ENCODE peak calls at places on chromosomes 12 and 14, in ten cellular contexts. L, Y, U, C, E, I, F, P, T and R are unnamed samples.
A peak's percentile ranks its signal among the peaks of the same experiment; 100 is the strongest.

GRCh38 chr14:105882626-105883025 is 356.2 kb downstream of the TMEM121 start:
- DNase-seq in L (no peak), Y (no peak), U (no peak), C (no peak), E (no peak), I (no peak), F (no peak), P (no peak), T (peak; percentile 13), R (no peak)

GRCh38 chr12:28219827-28220226 is 29.6 kb downstream of the CCDC91 start:
- DNase-seq in L (no peak), Y (no peak), U (no peak), C (no peak), E (no peak), I (no peak), F (no peak), P (no peak), T (no peak), R (no peak)

GRCh38 chr14:20516921-20517320 is 11.6 kb downstream of the RNASE10 start:
- DNase-seq in L (no peak), Y (no peak), U (no peak), C (no peak), E (no peak), I (peak; percentile 75), F (no peak), P (no peak), T (no peak), R (peak; percentile 31)

GRCh38 chr14:104545151-104545931 is 34.2 kb upstream of the C14orf180 start:
- DNase-seq in L (no peak), Y (peak; percentile 11), U (no peak), C (peak; percentile 38), E (no peak), I (no peak), F (no peak), P (no peak), T (no peak), R (no peak)

GRCh38 chr12:57063991-57064725 is 14.2 kb upstream of the MYO1A start:
- DNase-seq in L (peak; percentile 44), Y (no peak), U (peak; percentile 51), C (no peak), E (no peak), I (peak; percentile 17), F (no peak), P (no peak), T (no peak), R (no peak)

GRCh38 chr14:53043107-53043704 is 92.4 kb upstream of the FERMT2 start:
- DNase-seq in L (no peak), Y (no peak), U (no peak), C (no peak), E (no peak), I (peak; percentile 80), F (no peak), P (no peak), T (no peak), R (no peak)

GRCh38 chr12:129531004-129531403 is 372.8 kb downstream of the TMEM132D start:
- DNase-seq in L (no peak), Y (no peak), U (no peak), C (no peak), E (peak; percentile 8), I (peak; percentile 4), F (no peak), P (no peak), T (no peak), R (peak; percentile 86)

GRCh38 chr14:50714452-50715073 is 46.5 kb upstream of the SAV1 start:
- DNase-seq in L (no peak), Y (no peak), U (no peak), C (no peak), E (peak; percentile 61), I (peak; percentile 63), F (no peak), P (peak; percentile 66), T (no peak), R (peak; percentile 26)

GRCh38 chr12:6928703-6929407 is 1.1 kb downstream of the ATN1 start:
- DNase-seq in L (no peak), Y (no peak), U (no peak), C (no peak), E (no peak), I (no peak), F (no peak), P (no peak), T (no peak), R (no peak)

GRCh38 chr12:112450725-112451124 is 32.0 kb downstream of the PTPN11 start:
- DNase-seq in L (no peak), Y (no peak), U (no peak), C (no peak), E (no peak), I (no peak), F (no peak), P (no peak), T (no peak), R (no peak)

GRCh38 chr12:101051151-101051550 is 158.9 kb downstream of the SLC5A8 start:
- DNase-seq in L (no peak), Y (no peak), U (no peak), C (no peak), E (no peak), I (no peak), F (no peak), P (no peak), T (no peak), R (no peak)

GRCh38 chr12:96233941-96234461 is 39.8 kb downstream of the ELK3 start:
- DNase-seq in L (no peak), Y (peak; percentile 55), U (no peak), C (peak; percentile 73), E (no peak), I (peak; percentile 45), F (no peak), P (no peak), T (peak; percentile 72), R (peak; percentile 95)

GRCh38 chr12:104578453-104578852 is 121.7 kb downstream of the CHST11 start:
- DNase-seq in L (no peak), Y (no peak), U (no peak), C (no peak), E (no peak), I (peak; percentile 89), F (no peak), P (no peak), T (no peak), R (peak; percentile 64)

GRCh38 chr14:50334211-50334610 is 22.1 kb downstream of the DMAC2L start:
- DNase-seq in L (no peak), Y (no peak), U (no peak), C (no peak), E (peak; percentile 17), I (no peak), F (no peak), P (no peak), T (no peak), R (no peak)

GRCh38 chr12:43749016-43749415 is 9.6 kb downstream of the PUS7L start:
- DNase-seq in L (no peak), Y (no peak), U (no peak), C (no peak), E (no peak), I (peak; percentile 76), F (no peak), P (no peak), T (no peak), R (no peak)

GRCh38 chr12:5230861-5231260 is 187.2 kb downstream of the KCNA5 start:
- DNase-seq in L (no peak), Y (no peak), U (no peak), C (no peak), E (no peak), I (no peak), F (no peak), P (no peak), T (no peak), R (no peak)

GRCh38 chr12:115354476-115354890 is 670.5 kb upstream of the TBX3 start:
- DNase-seq in L (no peak), Y (no peak), U (no peak), C (no peak), E (no peak), I (no peak), F (no peak), P (no peak), T (no peak), R (no peak)

GRCh38 chr14:75662966-75663365 is 1.9 kb downstream of the TTLL5 start:
- DNase-seq in L (no peak), Y (no peak), U (no peak), C (no peak), E (no peak), I (no peak), F (no peak), P (no peak), T (no peak), R (no peak)

GRCh38 chr12:75747572-75747995 is 236.2 kb upstream of the KRR1 start:
- DNase-seq in L (no peak), Y (no peak), U (no peak), C (no peak), E (no peak), I (peak; percentile 80), F (no peak), P (peak; percentile 62), T (no peak), R (peak; percentile 59)

GRCh38 chr12:83186437-83186836 is 499.7 kb downstream of the TMTC2 start:
- DNase-seq in L (no peak), Y (no peak), U (no peak), C (no peak), E (no peak), I (no peak), F (no peak), P (no peak), T (no peak), R (no peak)

GRCh38 chr12:26203167-26203566 is 7.8 kb downstream of the SSPN start:
- DNase-seq in L (no peak), Y (no peak), U (no peak), C (no peak), E (no peak), I (no peak), F (no peak), P (no peak), T (no peak), R (no peak)

GRCh38 chr12:4230526-4230925 is 43.0 kb upstream of the CCND2 start:
- DNase-seq in L (no peak), Y (no peak), U (no peak), C (no peak), E (no peak), I (no peak), F (no peak), P (no peak), T (no peak), R (no peak)

GRCh38 chr12:74334770-74335169 is 202.9 kb upstream of the ATXN7L3B start:
- DNase-seq in L (no peak), Y (no peak), U (no peak), C (peak; percentile 55), E (peak; percentile 10), I (peak; percentile 68), F (no peak), P (no peak), T (no peak), R (peak; percentile 78)

GRCh38 chr12:79897617-79898016 is 37.3 kb downstream of the PPP1R12A start:
- DNase-seq in L (no peak), Y (no peak), U (no peak), C (no peak), E (peak; percentile 50), I (peak; percentile 89), F (no peak), P (peak; percentile 42), T (no peak), R (peak; percentile 72)

GRCh38 chr12:105483691-105484090 is 153.2 kb downstream of the C12orf75 start:
- DNase-seq in L (no peak), Y (no peak), U (no peak), C (no peak), E (no peak), I (no peak), F (no peak), P (no peak), T (no peak), R (no peak)

GRCh38 chr14:100524233-100524932 is 62.8 kb downstream of the BEGAIN start:
- DNase-seq in L (no peak), Y (no peak), U (no peak), C (no peak), E (no peak), I (no peak), F (no peak), P (no peak), T (no peak), R (no peak)

GRCh38 chr12:110065540-110065939 is 17.2 kb upstream of the C12orf76 start:
- DNase-seq in L (no peak), Y (no peak), U (no peak), C (no peak), E (no peak), I (no peak), F (no peak), P (no peak), T (no peak), R (no peak)

GRCh38 chr12:107349008-107349747 is 255.8 kb upstream of the CRY1 start:
- DNase-seq in L (no peak), Y (no peak), U (no peak), C (peak; percentile 59), E (peak; percentile 61), I (peak; percentile 75), F (no peak), P (peak; percentile 63), T (no peak), R (peak; percentile 94)